ENCODE peak calls at places on chromosomes 3 and 15, in seven cellular contexts. D is ovary; Z is Panc1; P is adrenal gland; T is CD8-positive, alpha-beta memory T cell; F is K562; L is IMR-90. W is an unnamed sample. For H3K27me3, the result is how much of the 10 kb centered on the place peaks cover.

GRCh38 chr3:129911261-129911861 is 17.9 kb upstream of the TMCC1 start:
- DNase-seq in Z (no peak), L (no peak), D (no peak), T (no peak), F (no peak), P (no peak), W (no peak)

GRCh38 chr3:140617135-140617534 is 60.7 kb upstream of the TRIM42 start:
- DNase-seq in L (no peak), P (no peak), D (no peak), T (no peak), Z (no peak), F (no peak), W (no peak)

GRCh38 chr3:188170461-188171459 is 16.8 kb downstream of the LPP start:
- DNase-seq in P (no peak), Z (no peak), D (no peak), L (no peak), T (peak), F (no peak), W (no peak)

GRCh38 chr15:60214201-60214600 is 183.6 kb downstream of the ANXA2 start:
- DNase-seq in P (no peak), D (no peak), T (no peak), L (no peak), Z (no peak), F (no peak), W (no peak)

GRCh38 chr15:60751985-60752952 is 273.3 kb upstream of the ICE2 start:
- DNase-seq in L (peak), P (peak), D (peak), T (no peak), Z (no peak), F (no peak), W (no peak)

GRCh38 chr3:32323605-32324004 is 68.0 kb upstream of the CMTM7 start:
- DNase-seq in F (no peak), L (no peak), T (no peak), Z (no peak), D (no peak), P (no peak), W (no peak)

GRCh38 chr3:151838574-151839312 is 24.8 kb downstream of the AADAC start:
- DNase-seq in Z (peak), D (peak), F (peak), T (peak), L (peak), P (peak), W (peak)

GRCh38 chr3:191432162-191432561 is 28.8 kb upstream of the PYDC2 start:
- DNase-seq in Z (no peak), L (no peak), F (no peak), D (no peak), P (no peak), T (no peak), W (no peak)

GRCh38 chr3:141523615-141524375 is 37.0 kb downstream of the RASA2 start:
- DNase-seq in L (peak), T (no peak), Z (no peak), P (no peak), D (no peak), F (no peak), W (no peak)

GRCh38 chr3:5093786-5094185 is 28.3 kb upstream of the ARL8B start:
- DNase-seq in Z (no peak), D (no peak), L (no peak), T (no peak), F (no peak), P (no peak), W (no peak)

GRCh38 chr3:5096368-5096767 is 25.7 kb upstream of the ARL8B start:
- DNase-seq in F (no peak), D (no peak), P (no peak), T (no peak), L (no peak), Z (no peak), W (no peak)

GRCh38 chr3:5095879-5096278 is 26.2 kb upstream of the ARL8B start:
- DNase-seq in T (no peak), F (no peak), P (peak), L (peak), Z (no peak), D (peak), W (no peak)

GRCh38 chr3:5090197-5090596 is 31.9 kb upstream of the ARL8B start:
- DNase-seq in L (no peak), D (no peak), F (no peak), T (no peak), P (no peak), Z (no peak), W (no peak)

GRCh38 chr3:5092018-5092417 is 30.1 kb upstream of the ARL8B start:
- DNase-seq in F (no peak), P (no peak), T (no peak), L (no peak), D (no peak), Z (no peak), W (no peak)
- H3K27me3 ChIP-seq in F (under half), P (under half), T (under half), L (under half), D (under half), Z (under half), W (under half)

GRCh38 chr15:81265944-81266775 is 57.8 kb downstream of the STARD5 start:
- DNase-seq in Z (peak), T (peak), P (peak), F (peak), D (peak), L (peak), W (peak)

GRCh38 chr15:81264072-81264857 is 59.7 kb downstream of the STARD5 start:
- DNase-seq in T (no peak), P (no peak), Z (no peak), L (no peak), F (no peak), D (no peak), W (no peak)

GRCh38 chr15:81268340-81268739 is 55.6 kb downstream of the STARD5 start:
- DNase-seq in D (no peak), Z (no peak), L (no peak), P (no peak), F (no peak), T (no peak), W (no peak)

GRCh38 chr15:81263477-81263876 is 60.5 kb downstream of the STARD5 start:
- DNase-seq in P (no peak), D (no peak), L (no peak), Z (no peak), T (no peak), F (no peak), W (no peak)

DNA sequence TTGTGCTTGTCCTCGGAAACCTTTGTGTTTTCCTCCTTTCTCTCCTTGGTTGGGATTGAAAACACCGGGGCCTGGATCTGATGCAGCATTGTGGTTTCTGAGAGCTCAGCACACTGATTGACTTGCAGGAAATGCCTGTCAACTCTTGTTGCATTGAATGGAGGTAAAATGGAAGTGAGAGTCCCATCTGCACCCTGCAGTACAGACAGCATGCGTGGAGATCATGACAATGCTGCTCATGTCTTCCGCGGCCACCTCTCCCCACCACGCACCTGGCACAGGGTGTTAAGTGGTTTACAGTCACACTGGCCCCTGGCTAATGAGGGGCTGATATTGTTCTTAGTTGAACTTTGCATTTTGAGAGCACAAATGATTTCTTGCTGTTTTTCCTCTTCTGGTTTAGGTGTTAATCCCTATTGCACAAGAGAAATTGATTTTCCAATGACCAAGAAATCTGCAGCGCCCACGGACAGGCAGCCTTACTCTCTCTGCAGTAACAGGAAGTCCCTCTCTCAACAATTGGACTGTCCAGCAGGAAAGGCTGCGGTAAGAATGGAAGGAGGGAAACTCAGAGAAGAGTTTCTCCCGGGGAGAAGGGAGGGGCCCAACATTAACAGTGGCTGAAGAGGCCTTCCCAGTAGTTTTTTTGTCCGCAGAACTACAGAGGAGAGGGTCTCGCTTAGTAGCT is 58.5 kb downstream of the STARD5 start:
- DNase-seq in T (no peak), D (no peak), Z (no peak), F (no peak), L (no peak), P (no peak), W (no peak)
- H3K27me3 ChIP-seq in T (under half), D (under half), Z (under half), F (under half), L (under half), P (under half), W (under half)

GRCh38 chr3:26628915-26629314 is 6.3 kb downstream of the LRRC3B start:
- DNase-seq in P (no peak), F (no peak), D (no peak), L (no peak), Z (no peak), T (no peak), W (no peak)
- H3K27me3 ChIP-seq in P (under half), F (under half), D (under half), L (under half), Z (under half), T (under half), W (under half)

GRCh38 chr15:74257105-74257504 is 21.0 kb downstream of the CCDC33 start:
- DNase-seq in Z (no peak), T (no peak), P (no peak), L (no peak), D (no peak), F (no peak), W (no peak)

GRCh38 chr15:74259821-74260502 is 23.8 kb downstream of the CCDC33 start:
- DNase-seq in T (no peak), D (no peak), F (no peak), L (no peak), P (no peak), Z (no peak), W (no peak)

GRCh38 chr15:74258456-74259323 is 22.6 kb downstream of the CCDC33 start:
- DNase-seq in D (no peak), P (no peak), L (no peak), T (no peak), F (no peak), Z (no peak), W (no peak)

GRCh38 chr15:74259324-74259712 is 23.2 kb downstream of the CCDC33 start:
- DNase-seq in T (no peak), L (no peak), F (no peak), P (no peak), D (no peak), Z (no peak), W (no peak)

DNA sequence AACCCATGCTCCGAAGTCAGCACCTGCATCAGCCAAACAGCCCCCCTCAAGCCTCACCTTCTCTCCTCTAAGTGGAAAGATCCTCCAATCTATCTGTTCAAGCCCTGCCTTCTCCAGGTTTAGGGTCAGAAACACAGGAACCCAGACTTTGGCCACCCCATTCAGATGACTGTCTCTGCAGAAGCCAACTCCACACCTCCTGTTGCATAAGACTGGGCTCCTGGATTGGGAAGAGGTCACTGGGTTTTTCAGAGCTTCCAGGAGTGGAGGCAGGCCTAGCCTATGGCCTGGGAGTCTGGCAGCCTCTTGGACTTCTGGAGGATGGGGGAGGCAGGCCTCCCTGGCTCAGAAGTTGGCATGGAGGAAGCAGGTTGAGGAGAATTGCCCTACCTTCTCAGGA is 21.5 kb downstream of the CCDC33 start:
- DNase-seq in L (no peak), P (no peak), T (no peak), D (no peak), F (no peak), Z (no peak), W (no peak)
- H3K27me3 ChIP-seq in L (half or more), P (under half), T (under half), D (under half), F (under half), Z (under half), W (half or more)

DNA sequence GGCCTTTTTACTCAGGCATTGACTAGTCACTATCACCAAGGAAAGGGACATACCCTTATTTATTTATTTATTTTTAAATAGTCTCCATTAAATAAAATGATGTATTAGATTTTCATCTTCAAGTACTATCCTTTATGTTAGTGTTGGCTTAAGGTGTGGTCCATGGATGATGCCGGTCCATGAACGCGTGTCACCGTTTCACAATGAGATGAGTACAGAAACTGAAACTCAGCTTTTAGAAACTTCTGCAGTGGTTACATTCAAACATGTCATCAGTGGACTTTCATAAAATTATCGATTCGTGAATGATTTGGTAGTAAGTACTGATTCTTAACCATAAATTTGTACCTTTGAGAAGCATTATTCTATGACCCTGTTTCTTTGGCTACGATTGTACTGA is 166.6 kb downstream of the SATB1 start:
- DNase-seq in T (no peak), D (no peak), P (no peak), L (no peak), Z (no peak), F (no peak), W (no peak)
- H3K27me3 ChIP-seq in T (under half), D (under half), P (under half), L (under half), Z (under half), F (under half), W (under half)

GRCh38 chr3:181729071-181729915 is 17.6 kb downstream of the SOX2 start:
- DNase-seq in Z (no peak), F (no peak), L (no peak), D (no peak), P (no peak), T (no peak), W (no peak)

GRCh38 chr3:181726351-181727121 is 14.8 kb downstream of the SOX2 start:
- DNase-seq in D (no peak), Z (no peak), T (no peak), F (no peak), L (no peak), P (no peak), W (peak)

GRCh38 chr3:181727122-181728036 is 15.7 kb downstream of the SOX2 start:
- DNase-seq in Z (no peak), D (no peak), P (no peak), T (no peak), F (no peak), L (no peak), W (no peak)

GRCh38 chr3:181730364-181730763 is 18.6 kb downstream of the SOX2 start:
- DNase-seq in D (no peak), T (no peak), F (no peak), P (no peak), Z (no peak), L (no peak), W (no peak)

GRCh38 chr3:181728470-181728869 is 16.7 kb downstream of the SOX2 start:
- DNase-seq in Z (no peak), P (no peak), F (no peak), T (no peak), L (no peak), D (no peak), W (no peak)
- H3K27me3 ChIP-seq in Z (under half), P (half or more), F (under half), T (half or more), L (under half), D (under half), W (under half)

GRCh38 chr15:25859838-25860645 is 3.1 kb downstream of the ATP10A start:
- DNase-seq in L (no peak), P (peak), T (peak), F (no peak), Z (no peak), D (no peak), W (no peak)
- H3K27me3 ChIP-seq in L (under half), P (under half), T (under half), F (under half), Z (under half), D (under half), W (under half)

DNA sequence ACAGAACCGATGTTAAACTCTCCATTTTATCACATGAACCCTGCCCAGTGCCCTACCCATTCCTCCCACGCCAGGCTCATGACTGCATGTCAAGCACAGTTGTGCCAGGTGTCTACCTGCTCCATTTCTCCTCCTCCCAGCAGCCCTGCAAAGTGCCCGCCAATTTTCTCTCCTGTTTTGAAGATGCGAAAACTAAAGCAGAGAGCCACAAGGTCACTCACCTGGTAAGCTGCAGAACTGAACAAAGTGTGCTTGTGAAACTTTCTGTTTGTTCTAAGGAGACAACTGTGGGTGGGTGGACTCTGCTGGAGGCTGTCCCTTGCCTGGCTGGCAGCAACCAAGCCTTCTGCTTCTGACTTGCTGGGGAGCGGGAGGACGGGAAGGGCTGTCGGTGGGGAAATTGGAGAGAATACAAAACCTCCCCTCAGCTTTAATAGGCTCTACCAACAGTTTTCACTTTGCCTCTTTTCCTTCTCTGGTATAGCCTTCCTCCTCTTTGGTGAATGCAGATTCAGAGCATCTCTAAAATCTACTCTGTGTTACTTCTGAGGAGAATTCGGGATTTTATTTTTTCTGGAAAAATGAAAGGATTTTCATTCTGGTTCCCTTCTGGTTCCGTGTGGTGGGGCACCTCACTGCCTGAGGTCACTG is 23.0 kb downstream of the LIMD1 start:
- DNase-seq in D (no peak), L (no peak), Z (no peak), P (no peak), T (no peak), F (no peak), W (no peak)
- H3K27me3 ChIP-seq in D (under half), L (under half), Z (under half), P (under half), T (under half), F (under half), W (under half)